ENCODE peak calls at places on chromosomes 2 and 18, in four cellular contexts. P, D, E and O are unnamed samples.

GRCh38 chr18:31920326-31920725 is 22.6 kb downstream of the TRAPPC8 start:
- DNase-seq in P (no peak), D (no peak), E (no peak), O (no peak)

GRCh38 chr2:48940606-48941005 is 185.1 kb upstream of the LHCGR start:
- DNase-seq in P (no peak), D (no peak), E (no peak), O (no peak)

GRCh38 chr2:170362895-170363582 is 185.1 kb downstream of the MYO3B start:
- DNase-seq in P (no peak), D (peak), E (no peak), O (no peak)

GRCh38 chr2:110146183-110146944 is 30.7 kb upstream of the MALL start:
- DNase-seq in P (no peak), D (no peak), E (no peak), O (no peak)

GRCh38 chr18:34493566-34494358 is 216.3 kb upstream of the DTNA start:
- DNase-seq in P (no peak), D (peak), E (peak), O (no peak)

GRCh38 chr2:224042191-224042696 is 3.2 kb upstream of the SERPINE2 start:
- DNase-seq in P (no peak), D (no peak), E (no peak), O (no peak)

GRCh38 chr2:225008935-225009334 is 33.3 kb downstream of the DOCK10 start:
- DNase-seq in P (peak), D (peak), E (no peak), O (no peak)

GRCh38 chr2:123500988-123501387 is 524.1 kb upstream of the CNTNAP5 start:
- DNase-seq in P (no peak), D (no peak), E (no peak), O (no peak)

GRCh38 chr2:26922638-26923466 is 47.6 kb upstream of the MAPRE3 start:
- DNase-seq in P (peak), D (peak), E (no peak), O (no peak)

GRCh38 chr2:4635289-4635688 is 931.9 kb downstream of the DCDC2C start:
- DNase-seq in P (no peak), D (no peak), E (no peak), O (no peak)

GRCh38 chr2:120398051-120398960 is 52.4 kb downstream of the INHBB start:
- DNase-seq in P (no peak), D (peak), E (no peak), O (no peak)

GRCh38 chr2:174603280-174603679 is 5.7 kb upstream of the WIPF1 start:
- DNase-seq in P (peak), D (peak), E (peak), O (peak)

GRCh38 chr2:41968182-41968578 is 79.6 kb upstream of the PKDCC start:
- DNase-seq in P (no peak), D (no peak), E (no peak), O (no peak)

GRCh38 chr2:80499095-80499494 is 194.5 kb upstream of the LRRTM1 start:
- DNase-seq in P (peak), D (peak), E (no peak), O (peak)

GRCh38 chr2:199488772-199489400 is 31.1 kb upstream of the SATB2 start:
- DNase-seq in P (peak), D (peak), E (no peak), O (peak)

GRCh38 chr2:24461685-24462084 is 29.4 kb upstream of the NCOA1 start:
- DNase-seq in P (no peak), D (no peak), E (no peak), O (no peak)

GRCh38 chr2:217799553-217800432 is 203.0 kb downstream of the TNS1 start:
- DNase-seq in P (no peak), D (no peak), E (peak), O (no peak)

GRCh38 chr2:27885246-27885645 is 4.9 kb downstream of the RBKS start:
- DNase-seq in P (no peak), D (peak), E (no peak), O (peak)

GRCh38 chr2:148244593-148245292 is 223.9 kb downstream of the MBD5 start:
- DNase-seq in P (no peak), D (peak), E (no peak), O (peak)

GRCh38 chr2:122206101-122206500 is 450.6 kb downstream of the TSN start:
- DNase-seq in P (no peak), D (peak), E (no peak), O (no peak)

GRCh38 chr2:170771049-170771937 is 1.1 kb downstream of the ERICH2 start:
- DNase-seq in P (no peak), D (peak), E (no peak), O (no peak)

GRCh38 chr2:221461911-221462310 is 110.2 kb downstream of the EPHA4 start:
- DNase-seq in P (no peak), D (peak), E (no peak), O (no peak)

GRCh38 chr2:24024018-24024417 is 14.1 kb downstream of the MFSD2B start:
- DNase-seq in P (no peak), D (peak), E (no peak), O (no peak)

GRCh38 chr2:100412866-100413265 is 4.6 kb downstream of the CHST10 start:
- DNase-seq in P (no peak), D (no peak), E (no peak), O (no peak)

GRCh38 chr2:74414913-74415761 is 6.3 kb downstream of the C2orf81 start:
- DNase-seq in P (peak), D (peak), E (peak), O (no peak)

GRCh38 chr2:138689705-138690104 is 90.5 kb downstream of the NXPH2 start:
- DNase-seq in P (no peak), D (no peak), E (no peak), O (no peak)

GRCh38 chr18:37385846-37386435 is 179.7 kb downstream of the CELF4 start:
- DNase-seq in P (no peak), D (peak), E (no peak), O (no peak)

GRCh38 chr2:240946654-240947053 is 40.5 kb downstream of the CROCC2 start:
- DNase-seq in P (no peak), D (peak), E (peak), O (no peak)

GRCh38 chr2:172624996-172625395 is 69.1 kb downstream of the PDK1 start:
- DNase-seq in P (no peak), D (peak), E (no peak), O (no peak)

GRCh38 chr2:218404351-218405145 is 4.9 kb downstream of the CTDSP1 start:
- DNase-seq in P (no peak), D (peak), E (no peak), O (no peak)

GRCh38 chr2:21657475-21657874 is 533.7 kb downstream of the TDRD15 start:
- DNase-seq in P (no peak), D (no peak), E (no peak), O (no peak)

GRCh38 chr18:28767781-28768211 is 590.9 kb upstream of the CDH2 start:
- DNase-seq in P (no peak), D (peak), E (no peak), O (peak)

GRCh38 chr2:240259201-240259923 is 118.9 kb upstream of the OTOS start:
- DNase-seq in P (no peak), D (no peak), E (peak), O (no peak)

GRCh38 chr2:230877131-230877736 is 12.5 kb downstream of the ITM2C start:
- DNase-seq in P (peak), D (no peak), E (peak), O (no peak)

DNA sequence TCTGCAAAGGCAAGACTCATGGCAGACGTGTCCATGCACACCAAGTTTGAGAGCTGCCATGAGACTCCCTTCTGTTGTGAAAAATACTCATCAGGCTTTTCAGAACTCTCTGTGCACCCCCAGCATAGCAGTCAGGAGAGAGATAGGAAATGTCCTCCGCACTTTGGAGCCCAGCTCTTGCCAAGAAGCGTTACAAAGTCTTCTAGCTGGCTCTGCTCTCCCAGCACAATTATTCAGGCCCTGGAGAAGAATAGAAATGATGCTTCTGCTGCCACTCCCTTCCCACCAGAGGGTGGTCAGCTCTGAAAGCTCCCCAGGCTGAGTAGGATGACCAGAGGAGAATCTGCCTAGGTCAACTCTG is 594.4 kb upstream of the ID2 start:
- DNase-seq in P (no peak), D (peak), E (no peak), O (no peak)
- H3K4me3 ChIP-seq in P (no peak), D (no peak), E (no peak), O (no peak)

DNA sequence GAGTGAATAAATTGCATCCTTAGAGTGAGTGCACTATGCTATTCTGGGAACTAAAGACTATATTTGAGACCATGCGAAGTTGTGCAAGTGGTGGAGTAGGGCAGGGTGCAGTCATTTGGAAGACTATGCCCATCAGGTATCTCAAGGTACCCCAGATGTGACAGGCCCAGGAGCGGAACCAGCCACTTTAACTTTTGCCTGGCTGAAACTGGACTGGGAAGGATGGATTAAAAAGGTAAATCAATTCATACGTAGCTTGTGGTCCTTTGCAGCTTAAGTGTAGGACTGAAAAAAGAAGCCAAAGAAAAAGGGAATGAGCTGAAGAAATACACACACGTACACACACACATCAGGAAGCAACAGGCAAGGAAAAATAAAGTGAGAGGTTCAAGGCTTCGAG is 1.7 kb downstream of the KYNU start:
- DNase-seq in P (no peak), D (no peak), E (no peak), O (no peak)
- H3K4me3 ChIP-seq in P (no peak), D (no peak), E (no peak), O (no peak)

GRCh38 chr2:222993920-222994650 is 57.9 kb upstream of the KCNE4 start:
- DNase-seq in P (peak), D (peak), E (peak), O (peak)
- H3K4me3 ChIP-seq in P (no peak), D (peak), E (no peak), O (no peak)

GRCh38 chr2:63058149-63058741 is 7.6 kb downstream of the OTX1 start:
- DNase-seq in P (no peak), D (peak), E (no peak), O (no peak)

GRCh38 chr2:63058742-63059433 is 8.3 kb downstream of the OTX1 start:
- DNase-seq in P (no peak), D (peak), E (no peak), O (no peak)

GRCh38 chr2:63055510-63056308 is 5.1 kb downstream of the OTX1 start:
- DNase-seq in P (no peak), D (peak), E (no peak), O (no peak)

GRCh38 chr2:63056309-63057065 is 5.9 kb downstream of the OTX1 start:
- DNase-seq in P (peak), D (peak), E (peak), O (no peak)

DNA sequence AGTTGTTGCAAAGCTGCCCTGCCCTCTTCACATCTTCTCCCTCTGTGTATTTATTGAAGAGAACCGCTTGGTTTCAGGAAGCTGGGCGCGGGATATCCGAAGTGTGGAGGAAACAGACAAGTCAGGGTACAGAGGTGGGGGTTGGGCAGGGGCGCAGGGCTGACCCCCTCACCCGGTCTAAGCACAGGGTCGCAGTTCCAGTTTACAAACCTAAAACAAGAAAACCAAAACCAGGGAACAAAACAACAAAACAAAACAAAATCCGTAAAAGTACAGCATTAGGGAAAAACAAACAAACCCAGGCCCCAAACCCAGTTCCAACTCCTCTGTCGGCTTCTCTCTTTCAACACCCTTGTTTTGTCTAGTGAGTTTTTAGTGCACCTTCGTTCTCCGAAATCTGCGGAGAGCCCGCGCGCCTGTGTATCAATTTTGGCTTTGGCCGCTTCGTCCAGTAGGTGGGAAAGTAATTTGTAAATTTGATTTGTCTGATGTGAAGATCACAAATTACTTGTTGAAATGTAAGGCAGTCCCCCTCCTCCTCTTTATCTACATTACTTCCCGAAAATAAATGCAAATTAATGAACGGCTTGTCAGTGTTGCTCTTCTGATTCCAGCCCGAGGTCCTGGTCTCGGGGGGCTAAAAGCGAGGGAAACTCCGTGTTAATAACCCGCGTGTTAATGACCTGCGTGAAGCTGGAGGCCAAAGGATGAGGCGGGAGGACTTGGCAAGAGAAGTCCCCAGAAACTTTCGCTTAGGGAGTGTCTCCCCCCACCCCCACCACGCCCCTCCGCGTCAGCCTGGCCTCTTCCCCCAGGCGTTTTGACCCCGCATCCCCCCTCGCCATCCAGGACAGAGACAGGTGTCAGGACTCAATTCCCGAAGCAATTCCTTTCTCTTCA is 6.9 kb downstream of the OTX1 start:
- DNase-seq in P (no peak), D (no peak), E (no peak), O (no peak)
- H3K4me3 ChIP-seq in P (no peak), D (no peak), E (no peak), O (no peak)

DNA sequence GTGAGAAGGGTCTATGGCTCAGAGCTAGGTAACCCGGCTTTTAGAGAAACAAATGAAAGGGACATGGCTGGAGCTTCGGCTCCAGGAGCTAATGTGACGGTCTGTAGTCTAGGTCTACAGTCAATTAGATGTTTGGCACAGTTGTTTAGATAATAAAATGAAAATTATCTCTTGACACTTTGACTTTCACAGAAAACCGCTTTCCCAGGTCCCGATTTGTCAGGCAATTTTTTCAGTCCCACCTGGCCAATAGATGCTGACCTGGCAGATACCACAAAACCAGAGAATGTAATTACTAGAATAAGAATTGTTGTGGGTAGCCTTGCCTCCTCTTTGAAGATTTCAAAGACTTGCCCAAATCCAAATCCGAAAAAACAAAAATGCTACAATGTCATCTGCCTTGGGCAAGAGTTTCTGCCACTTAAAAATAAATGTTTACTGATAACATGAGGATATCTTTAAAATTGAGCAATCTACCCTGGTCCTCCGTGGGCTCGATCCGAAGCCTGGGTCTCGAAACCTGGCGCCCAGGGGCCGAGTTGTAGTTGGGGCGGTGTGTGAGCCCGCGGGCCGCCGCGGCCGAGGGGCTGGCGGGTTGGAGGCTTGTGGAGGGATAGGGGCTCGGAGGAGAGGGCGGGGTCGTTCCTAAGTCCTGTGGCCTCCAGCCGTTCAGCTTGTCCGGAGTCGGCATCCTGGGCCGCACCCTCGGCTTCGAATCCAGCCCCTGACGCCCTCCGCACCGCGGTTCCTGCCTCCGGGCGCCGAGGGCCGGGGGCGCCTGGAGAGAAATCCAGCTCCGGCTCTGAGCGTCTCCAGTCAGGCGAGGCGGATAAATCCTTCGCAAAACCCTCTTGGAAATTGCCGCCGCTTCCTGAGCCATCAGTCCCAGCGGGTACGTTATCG is 2.3 kb downstream of the EMX1 start:
- DNase-seq in P (no peak), D (peak), E (no peak), O (no peak)
- H3K4me3 ChIP-seq in P (no peak), D (peak), E (no peak), O (no peak)

GRCh38 chr2:108621087-108621559 is 86.9 kb downstream of the LIMS1 start:
- DNase-seq in P (peak), D (peak), E (no peak), O (no peak)

GRCh38 chr2:108625186-108625827 is 91.0 kb downstream of the LIMS1 start:
- DNase-seq in P (no peak), D (no peak), E (no peak), O (no peak)

GRCh38 chr2:108621689-108622681 is 87.7 kb downstream of the LIMS1 start:
- DNase-seq in P (no peak), D (no peak), E (no peak), O (no peak)

GRCh38 chr2:108625828-108626195 is 91.5 kb downstream of the LIMS1 start:
- DNase-seq in P (no peak), D (no peak), E (no peak), O (no peak)

GRCh38 chr2:108623616-108624015 is 89.3 kb downstream of the LIMS1 start:
- DNase-seq in P (no peak), D (peak), E (no peak), O (no peak)
- H3K4me3 ChIP-seq in P (no peak), D (no peak), E (no peak), O (no peak)

GRCh38 chr2:45921921-45922320 is 270.4 kb downstream of the PRKCE start:
- DNase-seq in P (no peak), D (no peak), E (no peak), O (no peak)
- H3K4me3 ChIP-seq in P (no peak), D (no peak), E (no peak), O (no peak)